ENCODE peak calls at places on chromosome 11, in nine cellular contexts. H, G, Y, Q, N, O, I, K and C are unnamed samples.

GRCh38 chr11:2652857-2653643 is 46.7 kb downstream of the KCNQ1OT1 start:
- DNase-seq in H (no peak), G (no peak), Y (no peak), Q (no peak), N (no peak), O (peak), I (no peak), K (no peak), C (no peak)

GRCh38 chr11:12066799-12067508 is 43.4 kb upstream of the MICAL2 start:
- DNase-seq in H (no peak), G (no peak), Y (no peak), Q (peak), N (no peak), O (peak), I (no peak), K (no peak), C (no peak)

GRCh38 chr11:67648796-67649613 is 1.5 kb downstream of the ACY3 start:
- DNase-seq in H (no peak), G (no peak), Y (no peak), Q (no peak), N (no peak), O (no peak), I (no peak), K (no peak), C (no peak)

GRCh38 chr11:64848779-64849599 is 4.5 kb upstream of the CDC42BPG start:
- DNase-seq in H (no peak), G (peak), Y (peak), Q (no peak), N (no peak), O (no peak), I (no peak), K (no peak), C (no peak)

GRCh38 chr11:28195449-28195848 is 87.3 kb downstream of the METTL15 start:
- DNase-seq in H (no peak), G (no peak), Y (no peak), Q (no peak), N (no peak), O (no peak), I (no peak), K (no peak), C (no peak)

GRCh38 chr11:118485273-118485672 is 42.0 kb upstream of the TTC36 start:
- DNase-seq in H (no peak), G (no peak), Y (no peak), Q (no peak), N (no peak), O (no peak), I (peak), K (no peak), C (no peak)

GRCh38 chr11:122248130-122248529 is 132.1 kb upstream of the BLID start:
- DNase-seq in H (no peak), G (peak), Y (no peak), Q (peak), N (no peak), O (no peak), I (no peak), K (no peak), C (no peak)

GRCh38 chr11:112310414-112310813 is 49.8 kb upstream of the PLET1 start:
- DNase-seq in H (no peak), G (no peak), Y (no peak), Q (no peak), N (no peak), O (no peak), I (no peak), K (no peak), C (no peak)

GRCh38 chr11:45993438-45994064 is 71.1 kb downstream of the LARGE2 start:
- DNase-seq in H (no peak), G (peak), Y (no peak), Q (no peak), N (no peak), O (peak), I (no peak), K (no peak), C (no peak)

GRCh38 chr11:78418584-78419211 is 1.1 kb upstream of the GAB2 start:
- DNase-seq in H (no peak), G (no peak), Y (no peak), Q (no peak), N (no peak), O (no peak), I (no peak), K (no peak), C (no peak)